ENCODE peak calls at places on chromosomes 5 and 9, in eight cellular contexts. I is GM23338, L is HCT116, O is MM.1S, W is SK-N-SH, R is OCI-LY7, Y is hepatocyte, N is PC-3. V is an unnamed sample.
A peak's percentile ranks its signal among the peaks of the same experiment; 100 is the strongest.

GRCh38 chr9:109733690-109734089 is 46.3 kb upstream of the PALM2AKAP2 start:
- DNase-seq in I (peak; percentile 24), L (no peak), O (peak; percentile 41), W (no peak), R (no peak), Y (peak; percentile 17), N (peak; percentile 53), V (no peak)

GRCh38 chr5:159359408-159359807 is 29.1 kb upstream of the IL12B start:
- DNase-seq in I (no peak), L (no peak), O (no peak), W (no peak), R (no peak), Y (no peak), N (no peak), V (no peak)

GRCh38 chr5:72066658-72067057 is 40.6 kb upstream of the MAP1B start:
- DNase-seq in I (no peak), L (peak; percentile 10), O (no peak), W (no peak), R (no peak), Y (peak; percentile 57), N (peak; percentile 71), V (peak; percentile 96)

GRCh38 chr9:91727972-91728371 is 222.1 kb downstream of the ROR2 start:
- DNase-seq in I (no peak), L (no peak), O (no peak), W (no peak), R (no peak), Y (no peak), N (no peak), V (no peak)

GRCh38 chr9:88932766-88933165 is 58.5 kb upstream of the S1PR3 start:
- DNase-seq in I (peak; percentile 68), L (no peak), O (peak; percentile 55), W (no peak), R (no peak), Y (no peak), N (no peak), V (no peak)

GRCh38 chr9:136960212-136960937 is 8.3 kb downstream of the LCN12 start:
- DNase-seq in I (no peak), L (no peak), O (no peak), W (no peak), R (no peak), Y (no peak), N (no peak), V (no peak)

GRCh38 chr9:131126059-131126426 is 657 bp downstream of the NUP214 start:
- DNase-seq in I (no peak), L (no peak), O (no peak), W (no peak), R (no peak), Y (no peak), N (no peak), V (no peak)

GRCh38 chr9:81389569-81389993 is 299.8 kb downstream of the TLE1 start:
- DNase-seq in I (no peak), L (peak; percentile 22), O (no peak), W (no peak), R (no peak), Y (peak; percentile 37), N (peak; percentile 95), V (peak; percentile 96)

GRCh38 chr5:151523335-151523734 is 67.8 kb downstream of the FAT2 start:
- DNase-seq in I (peak; percentile 83), L (peak; percentile 39), O (peak; percentile 41), W (peak; percentile 72), R (peak; percentile 45), Y (peak; percentile 47), N (peak; percentile 76), V (no peak)

GRCh38 chr9:108775901-108776306 is 79.9 kb downstream of the ACTL7B start:
- DNase-seq in I (no peak), L (no peak), O (no peak), W (no peak), R (no peak), Y (no peak), N (no peak), V (no peak)

GRCh38 chr5:154749496-154749895 is 5.7 kb upstream of the LARP1 start:
- DNase-seq in I (no peak), L (no peak), O (no peak), W (no peak), R (no peak), Y (no peak), N (no peak), V (no peak)

GRCh38 chr9:69180670-69181069 is 6.6 kb downstream of the TJP2 start:
- DNase-seq in I (no peak), L (peak; percentile 83), O (no peak), W (peak; percentile 74), R (no peak), Y (peak; percentile 76), N (peak; percentile 93), V (peak; percentile 86)

GRCh38 chr9:133170716-133171115 is 7.0 kb upstream of the GBGT1 start:
- DNase-seq in I (no peak), L (no peak), O (no peak), W (no peak), R (no peak), Y (no peak), N (no peak), V (no peak)

GRCh38 chr5:90682278-90682677 is 123.7 kb downstream of the ADGRV1 start:
- DNase-seq in I (no peak), L (no peak), O (no peak), W (no peak), R (no peak), Y (no peak), N (no peak), V (no peak)

GRCh38 chr9:84317563-84317962 is 23.0 kb downstream of the SLC28A3 start:
- DNase-seq in I (peak; percentile 41), L (peak; percentile 4), O (no peak), W (no peak), R (no peak), Y (no peak), N (no peak), V (no peak)

GRCh38 chr9:37700131-37700530 is 49.4 kb downstream of the FRMPD1 start:
- DNase-seq in I (no peak), L (no peak), O (no peak), W (no peak), R (no peak), Y (no peak), N (no peak), V (no peak)

GRCh38 chr5:138790684-138791083 is 37.5 kb downstream of the CTNNA1 start:
- DNase-seq in I (no peak), L (no peak), O (no peak), W (no peak), R (no peak), Y (no peak), N (no peak), V (no peak)

GRCh38 chr9:35791321-35791921 is at the start of gene NPR2:
- DNase-seq in I (peak; percentile 58), L (no peak), O (no peak), W (peak; percentile 71), R (no peak), Y (peak; percentile 71), N (no peak), V (no peak)

GRCh38 chr9:6237267-6237666 is 21.7 kb downstream of the IL33 start:
- DNase-seq in I (no peak), L (no peak), O (no peak), W (no peak), R (no peak), Y (no peak), N (no peak), V (no peak)

GRCh38 chr9:129567842-129568559 is 52.9 kb downstream of the C9orf50 start:
- DNase-seq in I (peak; percentile 66), L (peak; percentile 73), O (no peak), W (no peak), R (no peak), Y (no peak), N (peak; percentile 44), V (peak; percentile 54)

GRCh38 chr9:42852133-42852532 is 668.7 kb downstream of the SPATA31A6 start:
- DNase-seq in I (peak; percentile 71), L (no peak), O (peak; percentile 87), W (peak; percentile 70), R (no peak), Y (peak; percentile 72), N (peak; percentile 32), V (no peak)

GRCh38 chr5:72209515-72210115 is 102.3 kb downstream of the MAP1B start:
- DNase-seq in I (peak; percentile 45), L (no peak), O (no peak), W (no peak), R (no peak), Y (peak; percentile 27), N (peak; percentile 44), V (no peak)

GRCh38 chr9:82466616-82467251 is 478.2 kb downstream of the SPATA31D1 start:
- DNase-seq in I (peak; percentile 88), L (no peak), O (peak; percentile 81), W (no peak), R (peak; percentile 4), Y (peak; percentile 81), N (peak; percentile 29), V (no peak)

GRCh38 chr5:53481887-53482716 is 1.7 kb downstream of the FST start:
- DNase-seq in I (peak; percentile 71), L (peak; percentile 32), O (peak; percentile 76), W (peak; percentile 65), R (peak; percentile 23), Y (peak; percentile 84), N (no peak), V (peak; percentile 69)
- TF ChIP-seq CTCF in I (no peak), L (peak; percentile 17), O (peak; percentile 12), W (peak; percentile 24), R (no peak), Y (no peak), N (no peak), V (no peak)

DNA sequence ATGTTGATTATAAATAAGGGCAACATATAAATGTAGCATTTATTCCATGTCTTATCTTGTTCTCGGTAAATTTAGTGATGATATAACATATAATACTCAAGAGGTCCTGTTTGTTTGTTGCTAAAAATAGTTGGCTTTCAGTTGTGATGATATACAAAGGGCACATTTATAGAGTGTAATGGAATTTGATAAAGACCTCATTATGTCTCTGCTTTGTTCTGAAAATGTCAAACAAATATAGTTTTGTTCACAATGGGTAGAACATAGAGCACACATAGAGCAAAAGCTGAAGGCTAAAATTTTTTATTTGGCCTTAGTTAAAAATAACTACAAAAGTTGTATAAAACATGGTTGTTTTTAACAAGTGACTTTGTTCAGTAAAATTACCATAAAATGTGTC is 477.1 kb upstream of the SMC2 start:
- DNase-seq in I (no peak), L (no peak), O (no peak), W (no peak), R (no peak), Y (no peak), N (no peak), V (no peak)
- H3K9me2 ChIP-seq in I (no peaks in the 10 kb centered on the region), L (no peaks in the 10 kb centered on the region), O (no peaks in the 10 kb centered on the region), W (no peaks in the 10 kb centered on the region), R (no peaks in the 10 kb centered on the region), Y (no peaks in the 10 kb centered on the region), N (no peaks in the 10 kb centered on the region), V (no peaks in the 10 kb centered on the region)

GRCh38 chr5:141373673-141374317 is at the start of gene PCDHGA6:
- DNase-seq in I (peak; percentile 44), L (no peak), O (peak; percentile 51), W (no peak), R (peak; percentile 37), Y (no peak), N (no peak), V (no peak)
- H3K4me3 ChIP-seq in I (no peak within 1 kb of the TSS), L (no peak within 1 kb of the TSS), O (no peak within 1 kb of the TSS), W (no peak within 1 kb of the TSS), R (no peak within 1 kb of the TSS), Y (no peak within 1 kb of the TSS), N (no peak within 1 kb of the TSS), V (no peak within 1 kb of the TSS)

DNA sequence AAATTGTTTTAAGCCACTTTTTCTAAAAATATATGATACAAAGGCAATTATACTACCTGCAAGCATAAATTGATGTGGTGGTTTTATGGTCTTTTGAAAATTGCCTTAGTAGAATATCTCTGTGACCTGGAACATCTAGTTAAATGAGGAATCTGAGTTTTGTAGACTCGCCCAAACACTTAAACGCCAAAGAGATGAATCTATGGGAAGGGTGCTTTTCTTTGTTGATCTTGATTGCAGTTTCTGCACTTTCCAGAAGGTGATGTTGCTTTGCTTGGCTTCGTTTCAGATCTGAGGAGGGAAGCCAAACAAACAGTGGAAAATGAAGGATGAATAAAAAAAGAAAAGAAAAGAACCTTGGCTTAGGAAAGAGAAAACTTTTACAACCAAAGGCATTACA is 1021.3 kb downstream of the NR2F1-AS1 start:
- DNase-seq in I (peak; percentile 15), L (peak; percentile 51), O (no peak), W (no peak), R (no peak), Y (no peak), N (peak; percentile 34), V (no peak)
- TF ChIP-seq CTCF in I (peak; percentile 18), L (peak; percentile 29), O (no peak), W (no peak), R (no peak), Y (peak; percentile 7), N (peak; percentile 20), V (no peak)